ENCODE peak calls at places on chromosomes 4 and X, in eight cellular contexts. One of them, this sample, is unnamed.

GRCh38 chr4:20572976-20573375 is 127.3 kb upstream of the PACRGL start:
- DNase-seq in right lobe of liver: no peak
- DNase-seq in CD8-positive, alpha-beta T cell: no peak
- DNase-seq in A549: no peak
- DNase-seq in cardiac fibroblast: no peak
- DNase-seq in pancreas: no peak
- DNase-seq in foreskin fibroblast: no peak
- DNase-seq in bronchial epithelial cell: no peak
- DNase-seq in this sample: no peak

GRCh38 chrX:94454159-94454558 is 780.2 kb downstream of the FAM133A start:
- DNase-seq in CD8-positive, alpha-beta T cell: no peak
- DNase-seq in A549: no peak
- DNase-seq in right lobe of liver: no peak
- DNase-seq in foreskin fibroblast: no peak
- DNase-seq in cardiac fibroblast: no peak
- DNase-seq in bronchial epithelial cell: no peak
- DNase-seq in pancreas: no peak
- DNase-seq in this sample: no peak

GRCh38 chrX:152813211-152813610 is 17.3 kb downstream of the CETN2 start:
- DNase-seq in CD8-positive, alpha-beta T cell: no peak
- DNase-seq in bronchial epithelial cell: no peak
- DNase-seq in right lobe of liver: no peak
- DNase-seq in pancreas: no peak
- DNase-seq in foreskin fibroblast: no peak
- DNase-seq in A549: no peak
- DNase-seq in cardiac fibroblast: no peak
- DNase-seq in this sample: no peak

GRCh38 chr4:80788798-80789197 is 241.7 kb upstream of the BMP3 start:
- DNase-seq in right lobe of liver: no peak
- DNase-seq in foreskin fibroblast: no peak
- DNase-seq in cardiac fibroblast: peak
- DNase-seq in CD8-positive, alpha-beta T cell: no peak
- DNase-seq in A549: no peak
- DNase-seq in pancreas: no peak
- DNase-seq in bronchial epithelial cell: no peak
- DNase-seq in this sample: peak

GRCh38 chrX:45758738-45759397 is 558.2 kb upstream of the DIPK2B start:
- DNase-seq in right lobe of liver: no peak
- DNase-seq in CD8-positive, alpha-beta T cell: no peak
- DNase-seq in A549: no peak
- DNase-seq in pancreas: no peak
- DNase-seq in foreskin fibroblast: no peak
- DNase-seq in bronchial epithelial cell: peak
- DNase-seq in cardiac fibroblast: peak
- DNase-seq in this sample: no peak

GRCh38 chr4:26321326-26322276 is 787 bp downstream of the RBPJ start:
- DNase-seq in CD8-positive, alpha-beta T cell: peak
- DNase-seq in pancreas: peak
- DNase-seq in foreskin fibroblast: no peak
- DNase-seq in cardiac fibroblast: peak
- DNase-seq in bronchial epithelial cell: peak
- DNase-seq in right lobe of liver: peak
- DNase-seq in A549: peak
- DNase-seq in this sample: no peak

GRCh38 chr4:75306496-75306895 is 207.7 kb downstream of the RCHY1 start:
- DNase-seq in right lobe of liver: no peak
- DNase-seq in CD8-positive, alpha-beta T cell: no peak
- DNase-seq in pancreas: no peak
- DNase-seq in foreskin fibroblast: no peak
- DNase-seq in A549: no peak
- DNase-seq in cardiac fibroblast: no peak
- DNase-seq in bronchial epithelial cell: no peak
- DNase-seq in this sample: no peak

GRCh38 chr4:38621004-38621684 is 42.9 kb upstream of the KLF3 start:
- DNase-seq in CD8-positive, alpha-beta T cell: no peak
- DNase-seq in cardiac fibroblast: peak
- DNase-seq in foreskin fibroblast: peak
- DNase-seq in right lobe of liver: no peak
- DNase-seq in A549: peak
- DNase-seq in bronchial epithelial cell: peak
- DNase-seq in pancreas: no peak
- DNase-seq in this sample: peak

GRCh38 chrX:118627084-118627758 is 100.2 kb upstream of the IL13RA1 start:
- DNase-seq in A549: peak
- DNase-seq in foreskin fibroblast: no peak
- DNase-seq in bronchial epithelial cell: peak
- DNase-seq in right lobe of liver: no peak
- DNase-seq in pancreas: no peak
- DNase-seq in CD8-positive, alpha-beta T cell: no peak
- DNase-seq in cardiac fibroblast: peak
- DNase-seq in this sample: no peak

GRCh38 chr4:122666527-122667245 is 45.8 kb upstream of the IL21 start:
- DNase-seq in pancreas: no peak
- DNase-seq in foreskin fibroblast: peak
- DNase-seq in A549: peak
- DNase-seq in bronchial epithelial cell: peak
- DNase-seq in cardiac fibroblast: peak
- DNase-seq in right lobe of liver: no peak
- DNase-seq in CD8-positive, alpha-beta T cell: no peak
- DNase-seq in this sample: peak

GRCh38 chr4:130424211-130424610 is 1328.3 kb downstream of the C4orf33 start:
- DNase-seq in A549: no peak
- DNase-seq in bronchial epithelial cell: peak
- DNase-seq in foreskin fibroblast: no peak
- DNase-seq in cardiac fibroblast: peak
- DNase-seq in CD8-positive, alpha-beta T cell: no peak
- DNase-seq in pancreas: no peak
- DNase-seq in right lobe of liver: no peak
- DNase-seq in this sample: no peak

GRCh38 chr4:99457270-99457669 is 22.1 kb upstream of the ADH7 start:
- DNase-seq in A549: no peak
- DNase-seq in bronchial epithelial cell: peak
- DNase-seq in cardiac fibroblast: peak
- DNase-seq in right lobe of liver: no peak
- DNase-seq in CD8-positive, alpha-beta T cell: no peak
- DNase-seq in pancreas: no peak
- DNase-seq in foreskin fibroblast: no peak
- DNase-seq in this sample: no peak

GRCh38 chr4:80192252-80192866 is 4.9 kb upstream of the PRDM8 start:
- DNase-seq in foreskin fibroblast: no peak
- DNase-seq in A549: no peak
- DNase-seq in pancreas: no peak
- DNase-seq in cardiac fibroblast: no peak
- DNase-seq in right lobe of liver: no peak
- DNase-seq in bronchial epithelial cell: no peak
- DNase-seq in CD8-positive, alpha-beta T cell: no peak
- DNase-seq in this sample: no peak

GRCh38 chr4:150572704-150573504 is 9.0 kb upstream of the MAB21L2 start:
- DNase-seq in A549: no peak
- DNase-seq in foreskin fibroblast: no peak
- DNase-seq in cardiac fibroblast: no peak
- DNase-seq in right lobe of liver: no peak
- DNase-seq in pancreas: no peak
- DNase-seq in CD8-positive, alpha-beta T cell: no peak
- DNase-seq in bronchial epithelial cell: no peak
- DNase-seq in this sample: no peak

GRCh38 chr4:169070895-169071218 is 60.8 kb upstream of the CBR4 start:
- DNase-seq in right lobe of liver: peak
- DNase-seq in pancreas: no peak
- DNase-seq in CD8-positive, alpha-beta T cell: no peak
- DNase-seq in bronchial epithelial cell: peak
- DNase-seq in foreskin fibroblast: no peak
- DNase-seq in A549: peak
- DNase-seq in cardiac fibroblast: peak
- DNase-seq in this sample: peak

GRCh38 chr4:153114771-153115321 is 89.4 kb upstream of the TRIM2 start:
- DNase-seq in A549: peak
- DNase-seq in CD8-positive, alpha-beta T cell: peak
- DNase-seq in right lobe of liver: no peak
- DNase-seq in pancreas: no peak
- DNase-seq in bronchial epithelial cell: peak
- DNase-seq in foreskin fibroblast: peak
- DNase-seq in cardiac fibroblast: peak
- DNase-seq in this sample: peak

GRCh38 chrX:107678957-107679740 is 50.8 kb downstream of the PRPS1 start:
- DNase-seq in CD8-positive, alpha-beta T cell: peak
- DNase-seq in pancreas: no peak
- DNase-seq in foreskin fibroblast: peak
- DNase-seq in right lobe of liver: no peak
- DNase-seq in bronchial epithelial cell: peak
- DNase-seq in A549: peak
- DNase-seq in cardiac fibroblast: peak
- DNase-seq in this sample: no peak

GRCh38 chr4:173763374-173763773 is 233.3 kb upstream of the HAND2 start:
- DNase-seq in bronchial epithelial cell: no peak
- DNase-seq in CD8-positive, alpha-beta T cell: no peak
- DNase-seq in right lobe of liver: no peak
- DNase-seq in cardiac fibroblast: no peak
- DNase-seq in pancreas: no peak
- DNase-seq in foreskin fibroblast: no peak
- DNase-seq in A549: no peak
- DNase-seq in this sample: no peak

GRCh38 chr4:7366180-7366957 is 68.4 kb downstream of the PSAPL1 start:
- DNase-seq in right lobe of liver: no peak
- DNase-seq in A549: no peak
- DNase-seq in CD8-positive, alpha-beta T cell: no peak
- DNase-seq in cardiac fibroblast: no peak
- DNase-seq in pancreas: no peak
- DNase-seq in foreskin fibroblast: no peak
- DNase-seq in bronchial epithelial cell: no peak
- DNase-seq in this sample: no peak

GRCh38 chr4:8617486-8618040 is 25.0 kb downstream of the CPZ start:
- DNase-seq in bronchial epithelial cell: no peak
- DNase-seq in A549: no peak
- DNase-seq in foreskin fibroblast: no peak
- DNase-seq in pancreas: peak
- DNase-seq in cardiac fibroblast: no peak
- DNase-seq in right lobe of liver: no peak
- DNase-seq in CD8-positive, alpha-beta T cell: no peak
- DNase-seq in this sample: no peak

GRCh38 chrX:101223226-101223625 is 3.6 kb downstream of the DRP2 start:
- DNase-seq in right lobe of liver: no peak
- DNase-seq in A549: no peak
- DNase-seq in cardiac fibroblast: no peak
- DNase-seq in CD8-positive, alpha-beta T cell: no peak
- DNase-seq in pancreas: no peak
- DNase-seq in foreskin fibroblast: no peak
- DNase-seq in bronchial epithelial cell: no peak
- DNase-seq in this sample: no peak

DNA sequence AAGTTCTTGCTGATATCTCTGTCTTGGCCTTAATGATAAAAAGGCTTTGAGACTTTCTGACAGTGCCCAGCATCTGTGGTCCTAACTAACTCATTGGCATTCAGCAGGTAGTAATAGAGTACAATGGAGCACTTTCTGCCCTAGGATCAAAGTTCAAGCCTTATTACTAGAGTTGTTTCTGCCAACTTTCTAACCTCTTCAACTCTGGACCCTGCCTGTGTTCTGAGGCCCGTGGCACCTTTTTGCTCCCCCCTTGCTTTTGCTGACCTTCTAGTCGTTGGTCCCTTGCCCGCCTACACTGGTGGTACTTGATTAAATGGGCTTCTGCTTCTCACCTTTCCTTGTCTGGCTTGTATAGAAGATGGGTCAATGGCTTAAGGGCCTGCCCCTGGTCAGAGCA is 126.3 kb downstream of the PPARGC1A start:
- DNase-seq in foreskin fibroblast: no peak
- DNase-seq in pancreas: no peak
- DNase-seq in bronchial epithelial cell: no peak
- DNase-seq in right lobe of liver: peak
- DNase-seq in cardiac fibroblast: no peak
- DNase-seq in CD8-positive, alpha-beta T cell: no peak
- DNase-seq in A549: no peak
- DNase-seq in this sample: no peak
- TF ChIP-seq CTCF in foreskin fibroblast: no peak
- TF ChIP-seq CTCF in pancreas: no peak
- TF ChIP-seq CTCF in bronchial epithelial cell: no peak
- TF ChIP-seq CTCF in right lobe of liver: no peak
- TF ChIP-seq CTCF in cardiac fibroblast: no peak
- TF ChIP-seq CTCF in CD8-positive, alpha-beta T cell: no peak
- TF ChIP-seq CTCF in A549: no peak
- TF ChIP-seq CTCF in this sample: no peak

GRCh38 chr4:185774076-185774731 is 37.8 kb downstream of the SORBS2 start:
- DNase-seq in cardiac fibroblast: peak
- DNase-seq in pancreas: no peak
- DNase-seq in A549: no peak
- DNase-seq in right lobe of liver: peak
- DNase-seq in bronchial epithelial cell: no peak
- DNase-seq in foreskin fibroblast: no peak
- DNase-seq in CD8-positive, alpha-beta T cell: no peak
- DNase-seq in this sample: no peak

GRCh38 chr4:185775792-185776555 is 36.0 kb downstream of the SORBS2 start:
- DNase-seq in A549: no peak
- DNase-seq in CD8-positive, alpha-beta T cell: no peak
- DNase-seq in pancreas: no peak
- DNase-seq in cardiac fibroblast: peak
- DNase-seq in bronchial epithelial cell: peak
- DNase-seq in right lobe of liver: peak
- DNase-seq in foreskin fibroblast: no peak
- DNase-seq in this sample: no peak

GRCh38 chr4:185772391-185773093 is 39.5 kb downstream of the SORBS2 start:
- DNase-seq in right lobe of liver: no peak
- DNase-seq in foreskin fibroblast: no peak
- DNase-seq in cardiac fibroblast: no peak
- DNase-seq in bronchial epithelial cell: no peak
- DNase-seq in CD8-positive, alpha-beta T cell: no peak
- DNase-seq in pancreas: no peak
- DNase-seq in A549: no peak
- DNase-seq in this sample: no peak

GRCh38 chr4:185773419-185773818 is 38.6 kb downstream of the SORBS2 start:
- DNase-seq in foreskin fibroblast: no peak
- DNase-seq in A549: no peak
- DNase-seq in CD8-positive, alpha-beta T cell: no peak
- DNase-seq in cardiac fibroblast: no peak
- DNase-seq in bronchial epithelial cell: no peak
- DNase-seq in right lobe of liver: peak
- DNase-seq in pancreas: peak
- DNase-seq in this sample: peak

GRCh38 chr4:185774815-185775684 is 36.9 kb downstream of the SORBS2 start:
- DNase-seq in cardiac fibroblast: peak
- DNase-seq in right lobe of liver: peak
- DNase-seq in pancreas: no peak
- DNase-seq in bronchial epithelial cell: peak
- DNase-seq in CD8-positive, alpha-beta T cell: no peak
- DNase-seq in foreskin fibroblast: peak
- DNase-seq in A549: peak
- DNase-seq in this sample: peak
- H3K4me3 ChIP-seq in cardiac fibroblast: peak
- H3K4me3 ChIP-seq in right lobe of liver: peak
- H3K4me3 ChIP-seq in pancreas: peak
- H3K4me3 ChIP-seq in bronchial epithelial cell: no peak
- H3K4me3 ChIP-seq in CD8-positive, alpha-beta T cell: no peak
- H3K4me3 ChIP-seq in foreskin fibroblast: no peak
- H3K4me3 ChIP-seq in A549: no peak
- H3K4me3 ChIP-seq in this sample: peak

GRCh38 chrX:121407627-121408026 is 360.2 kb downstream of the GLUD2 start:
- DNase-seq in right lobe of liver: no peak
- DNase-seq in cardiac fibroblast: no peak
- DNase-seq in A549: no peak
- DNase-seq in bronchial epithelial cell: no peak
- DNase-seq in pancreas: no peak
- DNase-seq in foreskin fibroblast: no peak
- DNase-seq in CD8-positive, alpha-beta T cell: no peak
- DNase-seq in this sample: no peak
- TF ChIP-seq CTCF in right lobe of liver: no peak
- TF ChIP-seq CTCF in cardiac fibroblast: no peak
- TF ChIP-seq CTCF in A549: no peak
- TF ChIP-seq CTCF in bronchial epithelial cell: no peak
- TF ChIP-seq CTCF in pancreas: no peak
- TF ChIP-seq CTCF in foreskin fibroblast: no peak
- TF ChIP-seq CTCF in CD8-positive, alpha-beta T cell: no peak
- TF ChIP-seq CTCF in this sample: no peak

GRCh38 chr4:183506389-183506735 is 1.5 kb downstream of the ING2 start:
- DNase-seq in A549: no peak
- DNase-seq in CD8-positive, alpha-beta T cell: no peak
- DNase-seq in cardiac fibroblast: no peak
- DNase-seq in right lobe of liver: no peak
- DNase-seq in foreskin fibroblast: no peak
- DNase-seq in pancreas: no peak
- DNase-seq in bronchial epithelial cell: no peak
- DNase-seq in this sample: no peak
- H3K4me3 ChIP-seq in A549: peak
- H3K4me3 ChIP-seq in CD8-positive, alpha-beta T cell: peak
- H3K4me3 ChIP-seq in cardiac fibroblast: peak
- H3K4me3 ChIP-seq in right lobe of liver: peak
- H3K4me3 ChIP-seq in foreskin fibroblast: peak
- H3K4me3 ChIP-seq in pancreas: peak
- H3K4me3 ChIP-seq in bronchial epithelial cell: peak
- H3K4me3 ChIP-seq in this sample: peak